ENCODE peak calls at places on chromosomes 6 and 20, in four cellular contexts. N is CD8-positive, alpha-beta T cell; K is B cell; V is HS-5. R is an unnamed sample.
A peak's percentile ranks its signal among the peaks of the same experiment; 100 is the strongest.

GRCh38 chr6:14732845-14733757 is 512.8 kb upstream of the JARID2 start:
- DNase-seq in N (peak; percentile 34), K (no peak), V (no peak), R (no peak)

GRCh38 chr6:142088858-142089216 is 43.9 kb upstream of the GJE1 start:
- DNase-seq in N (no peak), K (no peak), V (no peak), R (peak; percentile 83)

GRCh38 chr20:23018941-23019340 is 16.2 kb upstream of the SSTR4 start:
- DNase-seq in N (no peak), K (no peak), V (no peak), R (no peak)

GRCh38 chr20:16111132-16111852 is 462.0 kb downstream of the KIF16B start:
- DNase-seq in N (no peak), K (no peak), V (no peak), R (peak; percentile 39)

GRCh38 chr6:109299695-109300564 is 82.3 kb downstream of the CD164 start:
- DNase-seq in N (no peak), K (no peak), V (no peak), R (peak; percentile 90)

GRCh38 chr6:33452496-33452895 is 1.9 kb upstream of the ZBTB9 start:
- DNase-seq in N (no peak), K (no peak), V (no peak), R (no peak)

GRCh38 chr20:258963-259362 is 1.4 kb downstream of the DEFB132 start:
- DNase-seq in N (peak; percentile 21), K (no peak), V (no peak), R (no peak)

GRCh38 chr20:43909720-43910119 is 4.9 kb upstream of the TOX2 start:
- DNase-seq in N (no peak), K (no peak), V (no peak), R (no peak)

GRCh38 chr20:39269031-39269461 is 306.9 kb downstream of the DHX35 start:
- DNase-seq in N (peak; percentile 24), K (peak; percentile 45), V (no peak), R (peak; percentile 34)

GRCh38 chr6:32947552-32948465 is 5.1 kb downstream of the HLA-DMA start:
- DNase-seq in N (peak; percentile 49), K (peak; percentile 56), V (no peak), R (peak; percentile 43)

GRCh38 chr6:67896476-67896875 is 738.6 kb upstream of the ADGRB3 start:
- DNase-seq in N (no peak), K (no peak), V (no peak), R (peak; percentile 40)

GRCh38 chr6:9095671-9096260 is 660.4 kb upstream of the SLC35B3 start:
- DNase-seq in N (no peak), K (no peak), V (no peak), R (no peak)

GRCh38 chr6:113632220-113632864 is 224.8 kb upstream of the MARCKS start:
- DNase-seq in N (no peak), K (peak; percentile 64), V (peak; percentile 85), R (peak; percentile 91)

GRCh38 chr6:125363360-125364121 is 61.8 kb upstream of the HDDC2 start:
- DNase-seq in N (no peak), K (no peak), V (no peak), R (peak; percentile 84)

GRCh38 chr20:4304601-4305000 is 289.2 kb upstream of the RNF24 start:
- DNase-seq in N (no peak), K (no peak), V (no peak), R (no peak)

GRCh38 chr6:149484733-149485700 is at the start of gene ZC3H12D:
- DNase-seq in N (peak; percentile 82), K (peak; percentile 89), V (no peak), R (peak; percentile 28)

GRCh38 chr6:153059757-153060156 is 57.2 kb upstream of the MTRF1L start:
- DNase-seq in N (no peak), K (no peak), V (no peak), R (no peak)

GRCh38 chr20:10306440-10307358 is 88.1 kb downstream of the SNAP25 start:
- DNase-seq in N (no peak), K (no peak), V (peak; percentile 90), R (peak; percentile 92)

GRCh38 chr6:41560440-41561192 is 14.4 kb downstream of the FOXP4 start:
- DNase-seq in N (peak; percentile 80), K (peak; percentile 81), V (no peak), R (peak; percentile 74)

GRCh38 chr6:55100729-55101128 is 73.6 kb upstream of the HCRTR2 start:
- DNase-seq in N (no peak), K (no peak), V (no peak), R (no peak)

GRCh38 chr6:147283460-147283859 is 79.2 kb downstream of the STXBP5 start:
- DNase-seq in N (no peak), K (no peak), V (no peak), R (no peak)

GRCh38 chr20:63206878-63207277 is 9.1 kb downstream of the YTHDF1 start:
- DNase-seq in N (no peak), K (no peak), V (no peak), R (no peak)

GRCh38 chr20:37416202-37417145 is 70.5 kb downstream of the SRC start:
- DNase-seq in N (no peak), K (no peak), V (no peak), R (no peak)

GRCh38 chr6:44730771-44731391 is 343.4 kb downstream of the CDC5L start:
- DNase-seq in N (no peak), K (no peak), V (no peak), R (no peak)

GRCh38 chr20:11810316-11811130 is 107.2 kb upstream of the BTBD3 start:
- DNase-seq in N (no peak), K (no peak), V (peak; percentile 80), R (no peak)

GRCh38 chr6:143348531-143348930 is 102.0 kb downstream of the ADAT2 start:
- DNase-seq in N (no peak), K (no peak), V (no peak), R (no peak)

GRCh38 chr6:52994031-52994788 is 874 bp downstream of the GSTA4 start:
- DNase-seq in N (no peak), K (no peak), V (peak; percentile 8), R (peak; percentile 55)

GRCh38 chr6:83812595-83812994 is 40.6 kb upstream of the RIPPLY2 start:
- DNase-seq in N (no peak), K (no peak), V (no peak), R (no peak)

GRCh38 chr6:99514089-99514488 is 1.1 kb downstream of the USP45 start:
- DNase-seq in N (no peak), K (no peak), V (no peak), R (peak; percentile 19)

R was measured in cardiac muscle cell.